ENCODE peak calls at places on chromosomes 2 and 18, in four cellular contexts. K, D, P and B are unnamed samples.

GRCh38 chr2:64354857-64355680 is 98.9 kb upstream of the LGALSL start:
- DNase-seq in K (no peak), D (no peak), P (no peak), B (peak)

GRCh38 chr2:112805542-112805941 is 21.2 kb upstream of the IL1A start:
- DNase-seq in K (no peak), D (no peak), P (no peak), B (no peak)

GRCh38 chr2:158207354-158207753 is 105.7 kb downstream of the UPP2 start:
- DNase-seq in K (no peak), D (no peak), P (no peak), B (no peak)

GRCh38 chr2:187869195-187869594 is 315.0 kb upstream of the TFPI start:
- DNase-seq in K (no peak), D (no peak), P (no peak), B (no peak)

GRCh38 chr2:7646024-7646423 is 728.8 kb downstream of the RNF144A start:
- DNase-seq in K (no peak), D (no peak), P (no peak), B (no peak)

GRCh38 chr2:64644240-64645013 is 9.3 kb downstream of the SERTAD2 start:
- DNase-seq in K (peak), D (peak), P (peak), B (peak)

GRCh38 chr2:55431982-55432627 is 12.4 kb upstream of the CCDC88A start:
- DNase-seq in K (no peak), D (no peak), P (no peak), B (peak)

GRCh38 chr2:23069156-23069555 is 315.8 kb upstream of the KLHL29 start:
- DNase-seq in K (no peak), D (no peak), P (no peak), B (no peak)

GRCh38 chr2:122148128-122148792 is 392.8 kb downstream of the TSN start:
- DNase-seq in K (no peak), D (no peak), P (no peak), B (no peak)

GRCh38 chr2:187857826-187858225 is 303.6 kb upstream of the TFPI start:
- DNase-seq in K (no peak), D (no peak), P (no peak), B (no peak)

GRCh38 chr2:236309669-236310029 is 45.4 kb upstream of the ASB18 start:
- DNase-seq in K (no peak), D (no peak), P (peak), B (peak)

GRCh38 chr2:174683392-174683759 is 80.9 kb downstream of the CHRNA1 start:
- DNase-seq in K (no peak), D (peak), P (peak), B (peak)

GRCh38 chr2:178628590-178628989 is 148.3 kb downstream of the PLEKHA3 start:
- DNase-seq in K (no peak), D (no peak), P (peak), B (no peak)

GRCh38 chr2:25341031-25341727 is 546 bp downstream of the DNMT3A start:
- DNase-seq in K (no peak), D (peak), P (peak), B (no peak)

GRCh38 chr18:22643731-22644130 is 226.0 kb upstream of the CTAGE1 start:
- DNase-seq in K (no peak), D (no peak), P (no peak), B (peak)

GRCh38 chr2:73232471-73233153 is 427 bp downstream of the PRADC1 start:
- DNase-seq in K (no peak), D (no peak), P (no peak), B (no peak)

DNA sequence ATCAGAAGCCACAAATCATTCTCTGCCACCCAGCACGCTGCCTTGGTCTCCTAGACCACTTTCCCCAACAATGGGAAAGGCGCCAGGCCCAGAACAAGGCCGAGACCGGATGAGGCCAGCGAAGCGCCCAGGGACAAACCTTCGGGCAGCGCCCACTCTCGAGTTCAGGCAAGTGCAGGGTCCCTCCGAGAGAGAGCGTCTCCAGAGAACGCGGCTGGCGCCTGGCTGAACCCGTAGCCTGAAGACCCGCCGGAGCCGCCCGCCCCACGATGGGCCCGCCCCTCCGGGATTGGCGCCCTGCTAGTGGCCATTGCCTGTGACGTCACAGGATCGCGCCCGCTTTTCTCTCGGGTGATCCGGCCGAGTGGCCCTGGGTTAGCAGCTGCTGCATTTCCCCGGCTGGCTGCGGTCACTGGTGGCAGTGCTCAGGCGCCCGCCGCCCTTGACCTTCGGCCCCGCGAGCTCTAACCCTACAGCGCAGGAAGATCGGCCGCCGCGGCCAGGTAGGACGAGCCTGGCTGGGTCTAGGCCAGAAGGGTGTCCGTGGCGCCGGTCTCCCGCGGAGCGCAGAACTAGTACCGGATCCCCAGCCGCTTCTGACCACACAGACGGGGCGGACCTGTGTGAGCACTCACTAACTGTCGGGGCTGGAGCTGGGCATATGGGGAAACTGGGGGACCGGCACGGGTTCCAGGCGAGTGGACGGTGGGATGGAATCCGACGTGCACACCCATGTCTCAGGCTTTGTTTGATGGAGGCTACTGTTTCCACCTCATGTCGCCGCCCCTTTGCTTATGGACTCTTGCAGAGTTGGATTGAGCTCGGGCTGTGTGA is at the start of gene FAHD2A:
- DNase-seq in K (peak), D (peak), P (peak), B (peak)
- TF ChIP-seq CTCF in K (no peak), D (no peak), P (no peak), B (no peak)

GRCh38 chr2:215847718-215848117 is 165.6 kb downstream of the MREG start:
- DNase-seq in K (no peak), D (no peak), P (no peak), B (peak)

GRCh38 chr2:215847056-215847455 is 166.3 kb downstream of the MREG start:
- DNase-seq in K (no peak), D (no peak), P (no peak), B (no peak)

GRCh38 chr2:215848146-215848545 is 165.2 kb downstream of the MREG start:
- DNase-seq in K (no peak), D (no peak), P (no peak), B (no peak)

GRCh38 chr2:215849771-215850170 is 163.6 kb downstream of the MREG start:
- DNase-seq in K (no peak), D (no peak), P (no peak), B (no peak)

GRCh38 chr2:215848679-215849078 is 164.7 kb downstream of the MREG start:
- DNase-seq in K (no peak), D (no peak), P (no peak), B (peak)
- H3K4me3 ChIP-seq in K (no peak), D (no peak), P (no peak), B (no peak)

DNA sequence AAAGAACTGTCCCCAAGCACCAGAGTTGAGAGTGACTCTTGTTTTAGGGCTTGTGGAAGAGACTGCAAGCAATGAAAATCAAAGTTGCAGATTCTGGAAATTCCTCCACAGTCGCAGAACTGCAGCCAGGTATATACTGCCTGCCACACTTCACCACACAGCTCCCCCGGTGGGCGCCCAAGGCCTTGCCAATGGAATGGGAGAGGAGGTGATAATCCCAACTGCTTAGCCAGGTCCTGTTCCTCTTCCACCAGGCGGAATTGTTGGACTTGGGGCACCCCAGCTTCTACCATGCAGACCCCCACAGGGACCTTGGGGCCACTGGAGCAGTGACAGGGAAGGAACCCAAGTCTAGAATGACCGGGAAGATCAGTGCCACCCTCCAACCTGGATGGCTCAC is 4.8 kb upstream of the PDIA6 start:
- DNase-seq in K (no peak), D (no peak), P (peak), B (no peak)
- TF ChIP-seq CTCF in K (peak), D (no peak), P (no peak), B (peak)

GRCh38 chr18:64111950-64112349 is 36.9 kb downstream of the LINC00305 start:
- DNase-seq in K (no peak), D (no peak), P (no peak), B (no peak)
- H3K4me3 ChIP-seq in K (no peak), D (no peak), P (no peak), B (no peak)

GRCh38 chr2:230328155-230328458 is 1.1 kb downstream of the SP140L start:
- DNase-seq in K (no peak), D (no peak), P (no peak), B (no peak)

GRCh38 chr2:230330725-230331124 is 3.7 kb downstream of the SP140L start:
- DNase-seq in K (no peak), D (no peak), P (no peak), B (peak)

GRCh38 chr2:230326453-230327417 is at the start of gene SP140L:
- DNase-seq in K (peak), D (peak), P (no peak), B (peak)

GRCh38 chr2:230327418-230328154 is 593 bp downstream of the SP140L start:
- DNase-seq in K (no peak), D (no peak), P (no peak), B (no peak)

GRCh38 chr2:230330206-230330605 is 3.2 kb downstream of the SP140L start:
- DNase-seq in K (no peak), D (no peak), P (no peak), B (no peak)
- TF ChIP-seq CTCF in K (no peak), D (no peak), P (no peak), B (no peak)

GRCh38 chr2:173248381-173248780 is 106.3 kb upstream of the CDCA7 start:
- DNase-seq in K (no peak), D (no peak), P (no peak), B (no peak)
- H3K4me3 ChIP-seq in K (no peak), D (no peak), P (no peak), B (no peak)

GRCh38 chr2:59584958-59585357 is 968.5 kb downstream of the BCL11A start:
- DNase-seq in K (no peak), D (no peak), P (peak), B (no peak)
- TF ChIP-seq CTCF in K (no peak), D (no peak), P (no peak), B (no peak)

GRCh38 chr2:45902379-45902778 is 250.9 kb downstream of the PRKCE start:
- DNase-seq in K (no peak), D (no peak), P (no peak), B (no peak)

GRCh38 chr2:45902952-45903351 is 251.5 kb downstream of the PRKCE start:
- DNase-seq in K (no peak), D (no peak), P (no peak), B (peak)

GRCh38 chr2:45904931-45905642 is 253.6 kb downstream of the PRKCE start:
- DNase-seq in K (no peak), D (no peak), P (no peak), B (peak)

GRCh38 chr2:45905643-45905969 is 254.1 kb downstream of the PRKCE start:
- DNase-seq in K (no peak), D (no peak), P (no peak), B (no peak)

GRCh38 chr2:45904267-45904921 is 252.9 kb downstream of the PRKCE start:
- DNase-seq in K (no peak), D (no peak), P (no peak), B (peak)
- H3K4me3 ChIP-seq in K (no peak), D (no peak), P (no peak), B (no peak)

DNA sequence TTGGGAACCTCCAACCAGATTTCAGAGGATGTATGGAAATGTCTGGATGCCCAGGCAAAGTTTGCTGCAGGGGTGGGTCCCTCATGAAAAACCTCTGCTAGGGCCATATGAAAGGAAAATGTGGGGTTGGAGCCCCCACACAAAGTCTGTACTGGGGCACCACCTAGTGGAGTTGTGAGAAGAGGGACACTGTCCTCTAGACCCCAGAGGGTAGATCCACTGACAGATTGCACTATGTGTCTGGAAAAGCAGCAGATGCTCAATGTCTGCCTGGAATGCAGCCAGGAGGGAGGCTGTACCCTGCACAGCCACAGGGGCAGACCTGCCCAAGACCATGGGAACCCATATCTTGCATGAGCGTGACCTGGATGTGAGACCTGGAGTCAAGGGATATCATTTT is 573.7 kb upstream of the NXPH2 start:
- DNase-seq in K (no peak), D (no peak), P (no peak), B (no peak)
- TF ChIP-seq CTCF in K (no peak), D (no peak), P (no peak), B (no peak)

DNA sequence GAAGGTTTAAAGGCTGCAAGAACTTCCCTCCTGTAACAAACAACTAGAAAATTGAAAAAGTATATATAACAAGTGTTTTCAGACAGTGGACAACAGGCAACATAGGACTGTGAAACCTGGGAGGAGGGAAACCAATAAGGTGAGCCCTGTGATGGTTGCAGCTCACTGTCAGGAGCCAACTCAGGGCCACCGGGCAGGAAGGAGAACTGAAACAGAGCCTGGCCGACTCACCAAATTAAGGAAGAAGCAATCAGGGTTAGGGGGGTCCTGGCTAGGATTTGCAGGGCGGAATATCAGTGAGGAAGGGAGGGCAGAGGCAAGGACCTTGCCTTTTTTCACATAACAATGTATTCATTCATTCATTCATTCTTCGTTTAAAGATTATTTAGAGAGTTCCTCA is 21.8 kb upstream of the CNRIP1 start:
- DNase-seq in K (no peak), D (no peak), P (no peak), B (no peak)
- H3K4me3 ChIP-seq in K (no peak), D (no peak), P (no peak), B (no peak)